ENCODE peak calls at places on chromosome 2, in seven cellular contexts. P, I, J, G, U, E and Z are unnamed samples.

GRCh38 chr2:66696374-66696773 is 261.4 kb downstream of the MEIS1 start:
- DNase-seq in J (no peak), U (no peak), G (no peak), E (no peak), I (no peak), P (no peak), Z (no peak)

GRCh38 chr2:126586321-126586720 is 69.6 kb upstream of the GYPC start:
- DNase-seq in P (no peak), I (no peak), U (no peak), G (no peak), E (no peak), J (no peak), Z (no peak)

GRCh38 chr2:127034056-127034455 is 72.9 kb downstream of the BIN1 start:
- DNase-seq in J (no peak), E (no peak), U (no peak), G (no peak), I (no peak), P (no peak), Z (no peak)

GRCh38 chr2:44169155-44169898 is 652 bp downstream of the PPM1B start:
- DNase-seq in U (no peak), I (peak), G (peak), E (peak), P (peak), J (peak), Z (peak)

GRCh38 chr2:120661551-120661950 is 74.1 kb upstream of the GLI2 start:
- DNase-seq in I (no peak), G (peak), U (no peak), P (no peak), J (no peak), E (no peak), Z (no peak)

GRCh38 chr2:73112913-73113633 is at the start of gene RAB11FIP5:
- DNase-seq in J (no peak), E (peak), I (peak), U (peak), P (peak), G (peak), Z (peak)

GRCh38 chr2:237931205-237931721 is 35.6 kb upstream of the UBE2F start:
- DNase-seq in G (no peak), I (no peak), J (no peak), E (no peak), P (no peak), U (peak), Z (no peak)

GRCh38 chr2:40751981-40752380 is 300.1 kb upstream of the SLC8A1 start:
- DNase-seq in J (no peak), G (no peak), U (no peak), P (no peak), I (no peak), E (no peak), Z (no peak)

GRCh38 chr2:239551206-239551605 is 150.4 kb upstream of the HDAC4 start:
- DNase-seq in G (no peak), U (no peak), J (no peak), I (no peak), P (no peak), E (no peak), Z (peak)

GRCh38 chr2:233492738-233493137 is 73.8 kb downstream of the USP40 start:
- DNase-seq in P (no peak), E (no peak), U (no peak), G (no peak), J (no peak), I (no peak), Z (no peak)

GRCh38 chr2:176039375-176039774 is 37.3 kb upstream of the LNPK start:
- DNase-seq in P (no peak), G (no peak), E (no peak), U (no peak), J (no peak), I (no peak), Z (no peak)

GRCh38 chr2:135473567-135473966 is 57.5 kb downstream of the ZRANB3 start:
- DNase-seq in I (no peak), G (no peak), E (peak), U (no peak), P (peak), J (no peak), Z (peak)

GRCh38 chr2:6077585-6077984 is 385.4 kb downstream of the SOX11 start:
- DNase-seq in J (no peak), G (no peak), U (no peak), I (no peak), E (no peak), P (no peak), Z (no peak)

GRCh38 chr2:12534646-12535263 is 182.0 kb upstream of the TRIB2 start:
- DNase-seq in G (no peak), I (no peak), J (no peak), U (peak), P (no peak), E (no peak), Z (no peak)

GRCh38 chr2:16684676-16685339 is 19.2 kb upstream of the CYRIA start:
- DNase-seq in J (no peak), E (no peak), I (no peak), G (no peak), P (no peak), U (no peak), Z (no peak)

GRCh38 chr2:127191331-127192219 is 28.5 kb downstream of the CYP27C1 start:
- DNase-seq in I (no peak), J (no peak), P (no peak), E (no peak), U (no peak), G (no peak), Z (no peak)

GRCh38 chr2:62817995-62818713 is 112.6 kb downstream of the EHBP1 start:
- DNase-seq in P (no peak), E (no peak), U (no peak), J (no peak), G (no peak), I (no peak), Z (no peak)

GRCh38 chr2:207224814-207225482 is 59.2 kb upstream of the KLF7 start:
- DNase-seq in G (no peak), J (no peak), E (no peak), I (no peak), P (no peak), U (no peak), Z (no peak)

GRCh38 chr2:38170098-38170497 is 94.1 kb upstream of the CYP1B1 start:
- DNase-seq in P (no peak), J (no peak), U (no peak), I (no peak), G (no peak), E (no peak), Z (no peak)

GRCh38 chr2:216740557-216741222 is 45.3 kb upstream of the IGFBP5 start:
- DNase-seq in U (peak), I (no peak), E (no peak), P (no peak), G (no peak), J (no peak), Z (no peak)

GRCh38 chr2:172740871-172741270 is 5.2 kb downstream of the RAPGEF4 start:
- DNase-seq in G (no peak), U (no peak), E (no peak), I (no peak), P (no peak), J (no peak), Z (no peak)

GRCh38 chr2:240258685-240259084 is 118.2 kb upstream of the OTOS start:
- DNase-seq in E (no peak), I (no peak), U (no peak), P (no peak), J (no peak), G (no peak), Z (no peak)

GRCh38 chr2:36277146-36277808 is 78.3 kb upstream of the CRIM1 start:
- DNase-seq in G (no peak), J (no peak), E (no peak), I (no peak), U (peak), P (no peak), Z (no peak)